ENCODE peak calls at places on chromosomes 6 and 20, in four cellular contexts. N is hypothalamus; U is NCI-H1092 treated with DMSO at 0.1 percent for 48 hours; I is activated CD4-positive, alpha-beta T cell treated with anti-CD3 and anti-CD28 coated beads for 24 hours. K is an unnamed sample.

GRCh38 chr6:113859349-113860164 is 2.4 kb downstream of the MARCKS start:
- DNase-seq in N (no peak), U (peak), I (no peak), K (no peak)

GRCh38 chr6:6176132-6176531 is 144.3 kb downstream of the F13A1 start:
- DNase-seq in N (no peak), U (no peak), I (no peak), K (no peak)

GRCh38 chr20:19885981-19886665 is 128.1 kb downstream of the RIN2 start:
- DNase-seq in N (peak), U (peak), I (no peak), K (peak)

GRCh38 chr6:113160716-113161115 is 696.4 kb upstream of the MARCKS start:
- DNase-seq in N (no peak), U (no peak), I (no peak), K (no peak)

GRCh38 chr20:11544029-11544678 is 373.5 kb upstream of the BTBD3 start:
- DNase-seq in N (no peak), U (peak), I (no peak), K (peak)

GRCh38 chr6:3102875-3103274 is 15.6 kb upstream of the BPHL start:
- DNase-seq in N (no peak), U (no peak), I (no peak), K (no peak)

GRCh38 chr6:74070091-74070490 is 374.1 kb downstream of the CD109 start:
- DNase-seq in N (no peak), U (no peak), I (no peak), K (no peak)

GRCh38 chr6:14831922-14832321 is 413.9 kb upstream of the JARID2 start:
- DNase-seq in N (no peak), U (no peak), I (no peak), K (no peak)

GRCh38 chr6:79246891-79247290 is 12.4 kb upstream of the HMGN3 start:
- DNase-seq in N (no peak), U (no peak), I (no peak), K (no peak)

GRCh38 chr6:14917511-14917910 is 328.4 kb upstream of the JARID2 start:
- DNase-seq in N (no peak), U (no peak), I (no peak), K (no peak)

GRCh38 chr6:166640342-166641043 is 13.4 kb upstream of the RPS6KA2 start:
- DNase-seq in N (no peak), U (no peak), I (no peak), K (no peak)

GRCh38 chr6:161151660-161152526 is 122.0 kb downstream of the AGPAT4 start:
- DNase-seq in N (no peak), U (no peak), I (no peak), K (no peak)

GRCh38 chr6:80163754-80164187 is 57.3 kb downstream of the BCKDHB start:
- DNase-seq in N (no peak), U (no peak), I (no peak), K (peak)